ENCODE peak calls at places on chromosome 5, in five cellular contexts. One of them, this sample, is unnamed.
A peak's percentile ranks its signal among the peaks of the same experiment; 100 is the strongest.

GRCh38 chr5:159975462-159976019 is 33.4 kb upstream of the TTC1 start:
- DNase-seq in neural progenitor cell: no peak
- DNase-seq in GM23248: peak; percentile 97
- DNase-seq in HCT116: peak; percentile 41
- DNase-seq in PC-3: peak; percentile 66
- DNase-seq in this sample: no peak

GRCh38 chr5:149549461-149550266 is 1.6 kb downstream of the CSNK1A1 start:
- DNase-seq in GM23248: peak; percentile 83
- DNase-seq in HCT116: peak; percentile 64
- DNase-seq in neural progenitor cell: peak; percentile 71
- DNase-seq in PC-3: peak; percentile 49
- DNase-seq in this sample: peak; percentile 52

GRCh38 chr5:52922384-52922783 is 66.8 kb upstream of the ITGA2 start:
- DNase-seq in HCT116: peak; percentile 68
- DNase-seq in PC-3: peak; percentile 96
- DNase-seq in GM23248: peak; percentile 76
- DNase-seq in neural progenitor cell: peak; percentile 11
- DNase-seq in this sample: no peak

GRCh38 chr5:176785184-176786145 is 24.9 kb upstream of the UNC5A start:
- DNase-seq in GM23248: no peak
- DNase-seq in neural progenitor cell: no peak
- DNase-seq in PC-3: no peak
- DNase-seq in HCT116: no peak
- DNase-seq in this sample: no peak

GRCh38 chr5:89471115-89471514 is 588.1 kb upstream of the MEF2C start:
- DNase-seq in GM23248: no peak
- DNase-seq in HCT116: no peak
- DNase-seq in PC-3: no peak
- DNase-seq in neural progenitor cell: no peak
- DNase-seq in this sample: no peak

GRCh38 chr5:6348476-6349000 is 29.8 kb downstream of the MED10 start:
- DNase-seq in neural progenitor cell: no peak
- DNase-seq in GM23248: no peak
- DNase-seq in HCT116: no peak
- DNase-seq in PC-3: no peak
- DNase-seq in this sample: no peak

GRCh38 chr5:132830436-132831094 is at the start of gene SHROOM1:
- DNase-seq in GM23248: peak; percentile 85
- DNase-seq in PC-3: peak; percentile 68
- DNase-seq in neural progenitor cell: peak; percentile 76
- DNase-seq in HCT116: peak; percentile 44
- DNase-seq in this sample: peak; percentile 85

GRCh38 chr5:147098233-147098790 is 136.5 kb upstream of the STK32A start:
- DNase-seq in HCT116: peak; percentile 42
- DNase-seq in neural progenitor cell: peak; percentile 81
- DNase-seq in PC-3: peak; percentile 42
- DNase-seq in GM23248: peak; percentile 71
- DNase-seq in this sample: peak; percentile 49

GRCh38 chr5:173882632-173883031 is 5.5 kb upstream of the CPEB4 start:
- DNase-seq in GM23248: peak; percentile 41
- DNase-seq in PC-3: peak; percentile 86
- DNase-seq in HCT116: peak; percentile 13
- DNase-seq in neural progenitor cell: no peak
- DNase-seq in this sample: no peak

GRCh38 chr5:103424453-103425205 is 138.0 kb downstream of the NUDT12 start:
- DNase-seq in GM23248: peak; percentile 87
- DNase-seq in HCT116: no peak
- DNase-seq in PC-3: no peak
- DNase-seq in neural progenitor cell: no peak
- DNase-seq in this sample: no peak

GRCh38 chr5:57937025-57937424 is 454.4 kb upstream of the ACTBL2 start:
- DNase-seq in GM23248: peak; percentile 12
- DNase-seq in neural progenitor cell: no peak
- DNase-seq in HCT116: no peak
- DNase-seq in PC-3: no peak
- DNase-seq in this sample: no peak

GRCh38 chr5:111223790-111224560 is at the start of gene CAMK4:
- DNase-seq in GM23248: peak; percentile 77
- DNase-seq in PC-3: peak; percentile 26
- DNase-seq in neural progenitor cell: peak; percentile 93
- DNase-seq in HCT116: peak; percentile 27
- DNase-seq in this sample: peak; percentile 60

GRCh38 chr5:178667109-178667508 is 40.3 kb upstream of the CLK4 start:
- DNase-seq in PC-3: no peak
- DNase-seq in GM23248: no peak
- DNase-seq in neural progenitor cell: no peak
- DNase-seq in HCT116: no peak
- DNase-seq in this sample: no peak

GRCh38 chr5:169029087-169029486 is 271.9 kb downstream of the SLIT3 start:
- DNase-seq in GM23248: peak; percentile 31
- DNase-seq in HCT116: no peak
- DNase-seq in neural progenitor cell: no peak
- DNase-seq in PC-3: no peak
- DNase-seq in this sample: no peak

GRCh38 chr5:151123897-151124751 is 33.5 kb downstream of the ANXA6 start:
- DNase-seq in GM23248: peak; percentile 45
- DNase-seq in PC-3: peak; percentile 53
- DNase-seq in neural progenitor cell: peak; percentile 16
- DNase-seq in HCT116: no peak
- DNase-seq in this sample: no peak

GRCh38 chr5:180130876-180131740 is 59.5 kb upstream of the RNF130 start:
- DNase-seq in neural progenitor cell: no peak
- DNase-seq in HCT116: no peak
- DNase-seq in PC-3: no peak
- DNase-seq in GM23248: no peak
- DNase-seq in this sample: no peak

GRCh38 chr5:39605966-39606591 is 181.3 kb upstream of the DAB2 start:
- DNase-seq in HCT116: no peak
- DNase-seq in neural progenitor cell: no peak
- DNase-seq in PC-3: peak; percentile 92
- DNase-seq in GM23248: peak; percentile 57
- DNase-seq in this sample: no peak

GRCh38 chr5:167999182-167999581 is 292.3 kb upstream of the WWC1 start:
- DNase-seq in HCT116: no peak
- DNase-seq in neural progenitor cell: no peak
- DNase-seq in PC-3: no peak
- DNase-seq in GM23248: no peak
- DNase-seq in this sample: no peak

GRCh38 chr5:180519098-180519497 is 24.9 kb downstream of the CNOT6 start:
- DNase-seq in HCT116: no peak
- DNase-seq in GM23248: peak; percentile 61
- DNase-seq in neural progenitor cell: no peak
- DNase-seq in PC-3: no peak
- DNase-seq in this sample: no peak

DNA sequence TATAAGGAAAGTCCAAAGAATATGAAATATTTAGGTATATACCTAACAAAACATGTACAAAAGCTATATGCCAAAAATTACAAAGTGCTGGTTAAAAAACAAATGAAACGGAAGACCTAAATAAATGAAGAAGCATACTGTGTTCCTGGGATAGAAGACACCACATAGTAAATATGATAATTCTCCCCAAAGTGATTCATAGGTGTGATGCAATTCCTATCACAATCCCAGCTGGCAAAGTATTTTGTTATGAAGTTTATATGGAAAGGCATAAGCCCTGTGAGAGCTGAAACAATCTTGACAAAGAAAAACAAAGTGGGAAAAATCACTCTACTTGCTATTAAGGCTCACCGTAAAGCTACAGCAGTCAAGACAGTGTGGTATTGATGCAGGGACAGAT is 2.6 kb upstream of the SMIM23 start:
- DNase-seq in HCT116: no peak
- DNase-seq in PC-3: peak; percentile 53
- DNase-seq in GM23248: peak; percentile 61
- DNase-seq in neural progenitor cell: no peak
- DNase-seq in this sample: no peak
- TF ChIP-seq EZH2phosphoT487 in HCT116: no peak
- TF ChIP-seq EZH2phosphoT487 in PC-3: no peak
- TF ChIP-seq EZH2phosphoT487 in GM23248: no peak
- TF ChIP-seq EZH2phosphoT487 in neural progenitor cell: no peak
- TF ChIP-seq EZH2phosphoT487 in this sample: no peak

GRCh38 chr5:136734638-136735037 is 369.3 kb upstream of the TRPC7 start:
- DNase-seq in GM23248: no peak
- DNase-seq in PC-3: no peak
- DNase-seq in neural progenitor cell: no peak
- DNase-seq in HCT116: no peak
- DNase-seq in this sample: no peak
- H3K9ac ChIP-seq in GM23248: no peak overlapping the region
- H3K9ac ChIP-seq in PC-3: no peak overlapping the region
- H3K9ac ChIP-seq in neural progenitor cell: no peak overlapping the region
- H3K9ac ChIP-seq in HCT116: no peak overlapping the region
- H3K9ac ChIP-seq in this sample: no peak overlapping the region

DNA sequence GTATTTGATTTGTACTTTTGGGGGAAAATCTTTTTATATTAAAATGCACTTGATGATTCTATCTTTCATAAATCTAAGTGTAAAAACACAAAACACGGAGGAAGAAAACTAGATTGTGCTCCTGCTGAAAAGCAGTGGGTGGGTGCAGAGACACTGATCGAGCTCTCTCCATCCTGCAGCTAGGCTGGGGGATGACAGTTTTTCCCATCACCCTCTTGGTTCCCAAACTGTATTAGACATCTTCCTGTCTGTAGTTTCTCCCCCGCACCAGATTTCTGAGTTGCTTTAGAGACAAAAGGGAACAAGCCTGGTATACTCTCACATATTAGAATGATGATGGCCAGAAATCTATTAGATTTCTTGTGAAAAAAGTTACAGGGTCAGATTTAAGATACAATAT is 99.6 kb downstream of the FAM114A2 start:
- DNase-seq in neural progenitor cell: no peak
- DNase-seq in PC-3: no peak
- DNase-seq in GM23248: no peak
- DNase-seq in HCT116: no peak
- DNase-seq in this sample: no peak
- H3K9me3 ChIP-seq in neural progenitor cell: peaks cover 5% of the 10 kb centered on the region
- H3K9me3 ChIP-seq in PC-3: no peaks in the 10 kb centered on the region
- H3K9me3 ChIP-seq in GM23248: peaks cover 8% of the 10 kb centered on the region
- H3K9me3 ChIP-seq in HCT116: no peaks in the 10 kb centered on the region
- H3K9me3 ChIP-seq in this sample: no peaks in the 10 kb centered on the region

DNA sequence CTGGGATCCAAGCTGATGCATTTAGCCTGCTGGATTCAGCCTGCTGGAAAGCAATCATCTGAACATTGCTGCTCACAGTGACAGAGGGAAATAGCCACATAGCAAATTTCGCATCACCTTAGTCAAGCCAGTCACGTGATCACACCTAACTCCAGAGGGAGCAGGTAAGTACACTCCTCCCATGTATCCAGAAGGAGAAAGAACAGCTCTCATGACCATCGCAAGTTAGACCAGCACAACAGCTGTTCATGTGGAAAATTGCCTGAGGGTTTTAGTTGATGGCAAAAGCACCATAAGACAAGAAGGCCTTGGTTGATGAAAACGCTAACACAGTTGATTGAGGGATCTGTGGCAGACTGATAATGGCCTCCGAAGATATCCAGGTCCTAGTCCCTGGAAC is 34.2 kb upstream of the MYO10 start:
- DNase-seq in neural progenitor cell: no peak
- DNase-seq in PC-3: no peak
- DNase-seq in HCT116: no peak
- DNase-seq in GM23248: no peak
- DNase-seq in this sample: no peak
- TF ChIP-seq EZH2phosphoT487 in neural progenitor cell: no peak
- TF ChIP-seq EZH2phosphoT487 in PC-3: no peak
- TF ChIP-seq EZH2phosphoT487 in HCT116: no peak
- TF ChIP-seq EZH2phosphoT487 in GM23248: no peak
- TF ChIP-seq EZH2phosphoT487 in this sample: no peak

GRCh38 chr5:142465476-142465875 is 140.7 kb upstream of the SPRY4 start:
- DNase-seq in HCT116: no peak
- DNase-seq in neural progenitor cell: no peak
- DNase-seq in GM23248: peak; percentile 24
- DNase-seq in PC-3: no peak
- DNase-seq in this sample: no peak

GRCh38 chr5:142461028-142461427 is 136.2 kb upstream of the SPRY4 start:
- DNase-seq in neural progenitor cell: no peak
- DNase-seq in GM23248: no peak
- DNase-seq in HCT116: no peak
- DNase-seq in PC-3: no peak
- DNase-seq in this sample: no peak

GRCh38 chr5:142463880-142464279 is 139.1 kb upstream of the SPRY4 start:
- DNase-seq in neural progenitor cell: no peak
- DNase-seq in GM23248: no peak
- DNase-seq in PC-3: no peak
- DNase-seq in HCT116: no peak
- DNase-seq in this sample: no peak

DNA sequence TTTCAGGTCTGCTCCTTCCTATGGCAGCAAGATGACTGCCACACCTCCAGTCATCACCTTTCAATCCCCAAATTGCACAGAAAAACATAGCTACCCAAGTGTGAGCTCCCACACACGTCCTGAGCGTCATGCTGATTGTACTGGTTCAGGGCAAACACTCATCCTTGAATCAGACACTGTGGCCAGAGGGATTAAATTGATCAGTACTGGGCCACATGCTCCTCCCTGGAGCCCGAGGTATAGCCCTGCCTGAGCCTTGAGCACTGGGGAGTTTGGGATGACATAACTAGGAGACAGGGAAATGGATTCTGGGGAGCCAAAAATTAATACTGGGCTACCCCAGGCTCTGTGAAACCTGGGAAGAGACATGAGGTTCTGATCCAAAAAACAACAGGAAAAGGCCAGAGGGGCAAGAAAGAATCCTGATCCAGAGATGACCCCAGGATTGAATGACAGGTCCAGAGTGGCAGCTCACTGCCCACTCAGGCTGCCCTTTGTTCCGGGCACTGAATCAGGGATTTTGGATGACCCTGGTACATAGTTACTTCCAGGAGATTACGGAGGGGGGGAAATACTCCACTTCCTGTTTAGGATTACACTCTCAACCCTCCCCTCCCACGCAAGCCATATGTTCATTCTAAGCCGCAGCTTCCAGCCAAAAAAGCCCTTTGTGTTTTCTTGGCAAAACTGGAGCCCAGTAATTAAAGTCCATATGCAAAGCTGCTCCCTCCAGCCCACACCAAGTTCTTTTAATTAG is 141.6 kb upstream of the SPRY4 start:
- DNase-seq in HCT116: no peak
- DNase-seq in neural progenitor cell: no peak
- DNase-seq in GM23248: peak; percentile 76
- DNase-seq in PC-3: no peak
- DNase-seq in this sample: no peak
- H3K9ac ChIP-seq in HCT116: no peak overlapping the region
- H3K9ac ChIP-seq in neural progenitor cell: no peak overlapping the region
- H3K9ac ChIP-seq in GM23248: peak overlapping the region; percentile 56
- H3K9ac ChIP-seq in PC-3: no peak overlapping the region
- H3K9ac ChIP-seq in this sample: no peak overlapping the region